ENCODE peak calls at places on chromosome 19, in eight cellular contexts. G is endodermal cell, B is heart left ventricle, V is BJ, O is breast epithelium, K is body of pancreas, J is uterus, N is Peyer's patch. C is an unnamed sample.

GRCh38 chr19:31501427-31502195 is 152.4 kb upstream of the TSHZ3 start:
- DNase-seq in G (no peak), O (no peak), N (no peak), B (no peak), J (no peak), K (no peak), V (no peak), C (no peak)

GRCh38 chr19:36392916-36393673 is 14.1 kb upstream of the ZFP14 start:
- DNase-seq in V (no peak), N (no peak), O (no peak), K (no peak), G (no peak), J (no peak), B (no peak), C (no peak)

GRCh38 chr19:55647732-55648656 is at the start of gene CCDC106:
- DNase-seq in N (peak; percentile 72), K (peak; percentile 70), V (no peak), G (peak; percentile 91), J (peak; percentile 81), O (no peak), B (peak; percentile 75), C (no peak)

GRCh38 chr19:20325151-20325550 is 158.1 kb downstream of the ZNF486 start:
- DNase-seq in N (no peak), O (no peak), J (no peak), G (no peak), B (no peak), V (no peak), K (no peak), C (no peak)

GRCh38 chr19:8515317-8515716 is 1.4 kb upstream of the ZNF414 start:
- DNase-seq in V (no peak), B (no peak), G (no peak), J (no peak), K (no peak), O (no peak), N (no peak), C (no peak)

GRCh38 chr19:9909251-9909650 is 27.1 kb downstream of the OLFM2 start:
- DNase-seq in N (no peak), G (no peak), B (no peak), J (no peak), O (no peak), V (no peak), K (no peak), C (no peak)

GRCh38 chr19:3760871-3761361 is 576 bp downstream of the APBA3 start:
- DNase-seq in V (no peak), K (no peak), N (no peak), J (no peak), B (no peak), G (no peak), O (no peak), C (no peak)

GRCh38 chr19:2790557-2791271 is 5.4 kb downstream of the THOP1 start:
- DNase-seq in V (no peak), G (no peak), N (no peak), O (no peak), K (no peak), B (no peak), J (no peak), C (no peak)

GRCh38 chr19:35757231-35757748 is 461 bp upstream of the HSPB6 start:
- DNase-seq in N (peak; percentile 31), O (no peak), V (peak; percentile 34), G (no peak), K (peak; percentile 69), J (peak; percentile 97), B (peak; percentile 91), C (peak; percentile 86)

GRCh38 chr19:29448046-29448445 is 77.7 kb upstream of the VSTM2B start:
- DNase-seq in B (no peak), O (no peak), N (no peak), V (no peak), K (no peak), G (no peak), J (no peak), C (no peak)

GRCh38 chr19:13640611-13641010 is 123.7 kb upstream of the MRI1 start:
- DNase-seq in N (no peak), O (no peak), V (no peak), G (no peak), J (no peak), B (no peak), K (no peak), C (no peak)

GRCh38 chr19:13817018-13817614 is 21.9 kb downstream of the ZSWIM4 start:
- DNase-seq in B (peak; percentile 21), K (peak; percentile 85), J (no peak), N (no peak), G (peak; percentile 98), O (no peak), V (no peak), C (no peak)

GRCh38 chr19:14167594-14168138 is 31.3 kb upstream of the ASF1B start:
- DNase-seq in O (no peak), V (no peak), N (peak; percentile 25), K (no peak), J (no peak), G (no peak), B (no peak), C (no peak)

GRCh38 chr19:15235796-15236195 is 3.5 kb upstream of the EPHX3 start:
- DNase-seq in J (no peak), O (no peak), V (no peak), B (no peak), K (no peak), N (no peak), G (no peak), C (no peak)

GRCh38 chr19:6211632-6212402 is 68.0 kb downstream of the MLLT1 start:
- DNase-seq in G (no peak), J (no peak), B (no peak), K (no peak), O (no peak), V (no peak), N (no peak), C (no peak)

GRCh38 chr19:6210091-6210490 is 69.7 kb downstream of the MLLT1 start:
- DNase-seq in K (no peak), B (no peak), V (no peak), J (no peak), O (no peak), N (no peak), G (no peak), C (no peak)

GRCh38 chr19:6209233-6209632 is 70.5 kb downstream of the MLLT1 start:
- DNase-seq in G (peak; percentile 49), N (no peak), V (no peak), B (no peak), O (no peak), J (no peak), K (no peak), C (no peak)

GRCh38 chr19:6210721-6211600 is 68.8 kb downstream of the MLLT1 start:
- DNase-seq in O (no peak), N (no peak), G (no peak), J (no peak), K (no peak), V (no peak), B (no peak), C (no peak)

GRCh38 chr19:6209680-6210079 is 70.1 kb downstream of the MLLT1 start:
- DNase-seq in K (no peak), G (no peak), B (no peak), N (no peak), J (no peak), O (no peak), V (no peak), C (no peak)
- H3K4me3 ChIP-seq in K (no peak overlapping the region), G (no peak overlapping the region), B (no peak overlapping the region), N (no peak overlapping the region), J (no peak overlapping the region), O (no peak overlapping the region), V (no peak overlapping the region), C (no peak overlapping the region)

DNA sequence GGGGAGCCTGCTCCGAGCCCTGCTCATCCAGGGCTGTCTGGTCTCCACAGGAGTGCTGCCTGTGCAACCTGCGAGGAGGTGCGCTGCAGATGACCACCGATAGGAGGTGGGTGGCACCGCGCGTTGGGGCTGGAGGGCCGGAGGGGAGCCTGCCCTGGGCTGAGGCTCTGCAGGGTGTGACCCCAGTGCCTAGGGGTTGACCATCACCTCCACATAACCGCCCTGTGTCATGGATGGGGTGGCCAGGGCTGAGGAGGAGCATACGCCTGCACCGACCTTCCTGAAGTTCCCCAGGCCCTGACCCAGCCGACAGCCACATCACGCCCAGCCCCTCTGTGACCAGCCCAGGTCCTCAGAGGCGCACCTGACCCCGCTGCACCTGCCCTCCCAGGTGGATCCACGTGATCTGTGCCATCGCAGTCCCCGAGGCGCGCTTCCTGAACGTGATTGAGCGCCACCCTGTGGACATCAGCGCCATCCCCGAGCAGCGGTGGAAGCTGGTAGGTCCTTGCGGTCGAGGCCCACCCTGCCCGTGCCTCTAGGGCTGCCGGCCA is 168.7 kb downstream of the KDM4B start:
- DNase-seq in N (no peak), J (no peak), O (no peak), V (no peak), K (peak; percentile 48), B (no peak), G (peak; percentile 95), C (no peak)
- TF ChIP-seq CTCF in N (no peak), J (no peak), O (no peak), V (peak; percentile 17), K (peak; percentile 43), B (no peak), G (peak; percentile 79), C (peak; percentile 27)

GRCh38 chr19:54473071-54473941 is at the start of gene CDC42EP5:
- DNase-seq in B (peak; percentile 87), O (no peak), N (no peak), V (peak; percentile 72), J (peak; percentile 84), K (peak; percentile 60), G (peak; percentile 61), C (no peak)
- H3K4me3 ChIP-seq in B (peak within 1 kb of the TSS; percentile 53), O (peak within 1 kb of the TSS; percentile 57), N (peak within 1 kb of the TSS; percentile 72), V (peak within 1 kb of the TSS; percentile 64), J (peak within 1 kb of the TSS; percentile 39), K (no peak within 1 kb of the TSS), G (no peak within 1 kb of the TSS), C (peak within 1 kb of the TSS; percentile 47)

DNA sequence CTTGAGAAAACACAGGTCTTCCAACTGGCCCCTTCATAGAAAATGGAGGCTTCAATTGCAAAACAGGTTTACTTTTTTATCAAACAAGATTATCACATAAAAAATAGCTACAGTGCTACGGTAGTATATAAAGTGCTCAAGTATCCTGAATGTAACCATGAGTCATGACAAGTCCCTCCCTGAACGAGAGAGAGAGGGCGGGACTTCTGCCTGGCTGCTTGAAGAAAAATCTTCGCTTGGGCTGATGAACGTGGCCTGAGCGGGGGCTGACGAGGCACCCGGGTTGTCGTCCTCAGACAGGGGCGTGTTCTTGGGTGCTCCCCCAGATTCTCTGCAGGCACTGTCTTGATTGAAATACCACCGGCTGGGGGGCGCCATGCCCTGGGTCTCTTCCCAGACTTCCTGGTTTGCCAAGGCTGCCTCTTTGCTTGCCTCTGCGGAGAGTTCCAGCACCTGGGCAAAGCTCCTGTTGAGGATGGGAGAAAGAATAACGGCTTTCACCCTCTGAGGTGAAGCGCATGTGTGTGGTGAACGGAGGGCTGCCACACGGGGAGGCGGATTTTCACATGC is 23.2 kb upstream of the CPAMD8 start:
- DNase-seq in J (peak; percentile 38), V (no peak), G (no peak), K (no peak), B (no peak), N (no peak), O (no peak), C (no peak)
- TF ChIP-seq CTCF in J (no peak), V (no peak), G (no peak), K (no peak), B (no peak), N (no peak), O (no peak), C (no peak)

GRCh38 chr19:42131149-42132029 is 857 bp downstream of the POU2F2 start:
- DNase-seq in J (no peak), N (no peak), B (no peak), G (no peak), V (no peak), O (no peak), K (no peak), C (no peak)
- H3K4me3 ChIP-seq in J (no peak overlapping the region), N (peak overlapping the region; percentile 29), B (peak overlapping the region; percentile 23), G (no peak overlapping the region), V (peak overlapping the region; percentile 50), O (peak overlapping the region; percentile 31), K (no peak overlapping the region), C (peak overlapping the region; percentile 28)

C was measured in astrocyte of the cerebellum.